ENCODE peak calls at places on chromosomes 16 and 17, in five cellular contexts. One of them, this sample, is unnamed.

GRCh38 chr16:68885321-68885720 is 42.0 kb downstream of the TANGO6 start:
- DNase-seq in HepG2: no peak
- DNase-seq in WTC11: no peak
- DNase-seq in H1: no peak
- DNase-seq in GM12878: no peak
- DNase-seq in this sample: no peak

GRCh38 chr17:50272246-50272645 is 2.0 kb upstream of the TMEM92 start:
- DNase-seq in WTC11: peak; percentile 13
- DNase-seq in HepG2: no peak
- DNase-seq in H1: peak; percentile 45
- DNase-seq in GM12878: no peak
- DNase-seq in this sample: no peak

GRCh38 chr16:80931985-80932720 is 74.5 kb downstream of the CMC2 start:
- DNase-seq in H1: peak; percentile 77
- DNase-seq in WTC11: peak; percentile 65
- DNase-seq in GM12878: no peak
- DNase-seq in HepG2: peak; percentile 23
- DNase-seq in this sample: peak; percentile 74

GRCh38 chr16:88535181-88535856 is 34.9 kb upstream of the ZC3H18 start:
- DNase-seq in GM12878: no peak
- DNase-seq in H1: no peak
- DNase-seq in HepG2: no peak
- DNase-seq in WTC11: no peak
- DNase-seq in this sample: no peak

GRCh38 chr17:76961869-76962268 is 93.7 kb downstream of the MGAT5B start:
- DNase-seq in WTC11: no peak
- DNase-seq in GM12878: no peak
- DNase-seq in H1: no peak
- DNase-seq in HepG2: no peak
- DNase-seq in this sample: no peak

GRCh38 chr17:74203439-74204240 is at the start of gene RPL38:
- DNase-seq in GM12878: peak; percentile 91
- DNase-seq in HepG2: peak; percentile 98
- DNase-seq in H1: peak; percentile 100
- DNase-seq in WTC11: peak; percentile 98
- DNase-seq in this sample: peak; percentile 98

GRCh38 chr17:81183807-81184206 is 17.8 kb upstream of the AATK start:
- DNase-seq in HepG2: no peak
- DNase-seq in WTC11: no peak
- DNase-seq in H1: no peak
- DNase-seq in GM12878: no peak
- DNase-seq in this sample: no peak

GRCh38 chr17:45391291-45391690 is 41.4 kb downstream of the ARHGAP27 start:
- DNase-seq in WTC11: no peak
- DNase-seq in GM12878: no peak
- DNase-seq in H1: no peak
- DNase-seq in HepG2: no peak
- DNase-seq in this sample: no peak

GRCh38 chr16:88923450-88923849 is 53.6 kb downstream of the CBFA2T3 start:
- DNase-seq in HepG2: no peak
- DNase-seq in WTC11: no peak
- DNase-seq in GM12878: no peak
- DNase-seq in H1: no peak
- DNase-seq in this sample: no peak

GRCh38 chr16:908526-909155 is 62.1 kb downstream of the LMF1 start:
- DNase-seq in WTC11: no peak
- DNase-seq in H1: no peak
- DNase-seq in GM12878: no peak
- DNase-seq in HepG2: no peak
- DNase-seq in this sample: no peak
- TF ChIP-seq CREB1 in WTC11: no peak
- TF ChIP-seq CREB1 in H1: no peak
- TF ChIP-seq CREB1 in GM12878: no peak
- TF ChIP-seq CREB1 in HepG2: no peak
- TF ChIP-seq CREB1 in this sample: no peak

GRCh38 chr17:19759934-19760530 is 11.9 kb upstream of the ALDH3A1 start:
- DNase-seq in H1: no peak
- DNase-seq in GM12878: no peak
- DNase-seq in WTC11: no peak
- DNase-seq in HepG2: no peak
- DNase-seq in this sample: no peak

GRCh38 chr17:19756551-19756950 is 8.5 kb upstream of the ALDH3A1 start:
- DNase-seq in HepG2: no peak
- DNase-seq in H1: no peak
- DNase-seq in WTC11: no peak
- DNase-seq in GM12878: no peak
- DNase-seq in this sample: no peak

GRCh38 chr17:19755821-19756510 is 7.9 kb upstream of the ALDH3A1 start:
- DNase-seq in GM12878: no peak
- DNase-seq in H1: no peak
- DNase-seq in WTC11: no peak
- DNase-seq in HepG2: no peak
- DNase-seq in this sample: no peak

GRCh38 chr17:19755392-19755791 is 7.3 kb upstream of the ALDH3A1 start:
- DNase-seq in GM12878: no peak
- DNase-seq in HepG2: no peak
- DNase-seq in WTC11: no peak
- DNase-seq in H1: no peak
- DNase-seq in this sample: no peak

GRCh38 chr17:19757536-19758180 is 9.6 kb upstream of the ALDH3A1 start:
- DNase-seq in HepG2: no peak
- DNase-seq in H1: no peak
- DNase-seq in GM12878: no peak
- DNase-seq in WTC11: no peak
- DNase-seq in this sample: no peak
- TF ChIP-seq CREB1 in HepG2: no peak
- TF ChIP-seq CREB1 in H1: no peak
- TF ChIP-seq CREB1 in GM12878: no peak
- TF ChIP-seq CREB1 in WTC11: no peak
- TF ChIP-seq CREB1 in this sample: no peak

GRCh38 chr17:38885728-38886642 is 16.1 kb downstream of the LASP1 start:
- DNase-seq in GM12878: no peak
- DNase-seq in WTC11: no peak
- DNase-seq in H1: no peak
- DNase-seq in HepG2: no peak
- DNase-seq in this sample: peak; percentile 78
- TF ChIP-seq CREB1 in GM12878: no peak
- TF ChIP-seq CREB1 in WTC11: no peak
- TF ChIP-seq CREB1 in H1: no peak
- TF ChIP-seq CREB1 in HepG2: no peak
- TF ChIP-seq CREB1 in this sample: no peak

DNA sequence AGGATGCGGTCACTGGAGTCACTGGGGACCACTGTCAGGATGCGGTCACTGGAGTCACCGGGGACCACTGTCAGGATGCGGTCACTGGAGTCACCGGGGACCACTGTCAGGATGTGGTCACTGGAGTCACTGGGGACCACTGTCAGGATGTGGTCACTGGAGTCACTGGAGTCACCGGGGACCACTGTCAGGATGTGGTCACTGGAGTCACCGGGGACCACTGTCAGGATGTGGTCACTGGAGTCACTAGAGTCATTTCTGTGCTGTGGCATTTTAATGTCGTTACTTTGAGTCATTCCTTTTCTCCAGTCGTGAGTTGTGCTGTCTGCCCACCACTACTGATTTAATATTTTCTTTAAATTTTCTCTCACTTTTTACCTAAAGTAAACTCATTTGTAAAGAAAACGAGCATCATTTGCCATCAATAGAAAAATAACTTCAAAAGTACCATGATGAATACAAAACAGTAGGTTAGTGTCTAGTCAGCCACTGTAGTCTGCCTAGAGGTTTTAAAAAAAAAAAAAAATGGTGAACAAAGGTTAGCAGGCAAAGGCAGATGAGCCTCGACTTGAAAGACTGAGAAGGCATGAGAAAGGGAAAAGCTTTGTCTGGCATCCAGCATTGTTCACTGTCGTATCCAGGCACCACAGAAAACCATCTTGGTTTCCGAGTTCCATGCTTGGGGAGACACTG is 346.6 kb downstream of the SNX29 start:
- DNase-seq in HepG2: no peak
- DNase-seq in H1: no peak
- DNase-seq in WTC11: no peak
- DNase-seq in GM12878: peak; percentile 43
- DNase-seq in this sample: no peak
- TF ChIP-seq CREB1 in HepG2: no peak
- TF ChIP-seq CREB1 in H1: no peak
- TF ChIP-seq CREB1 in WTC11: no peak
- TF ChIP-seq CREB1 in GM12878: peak; percentile 26
- TF ChIP-seq CREB1 in this sample: no peak

DNA sequence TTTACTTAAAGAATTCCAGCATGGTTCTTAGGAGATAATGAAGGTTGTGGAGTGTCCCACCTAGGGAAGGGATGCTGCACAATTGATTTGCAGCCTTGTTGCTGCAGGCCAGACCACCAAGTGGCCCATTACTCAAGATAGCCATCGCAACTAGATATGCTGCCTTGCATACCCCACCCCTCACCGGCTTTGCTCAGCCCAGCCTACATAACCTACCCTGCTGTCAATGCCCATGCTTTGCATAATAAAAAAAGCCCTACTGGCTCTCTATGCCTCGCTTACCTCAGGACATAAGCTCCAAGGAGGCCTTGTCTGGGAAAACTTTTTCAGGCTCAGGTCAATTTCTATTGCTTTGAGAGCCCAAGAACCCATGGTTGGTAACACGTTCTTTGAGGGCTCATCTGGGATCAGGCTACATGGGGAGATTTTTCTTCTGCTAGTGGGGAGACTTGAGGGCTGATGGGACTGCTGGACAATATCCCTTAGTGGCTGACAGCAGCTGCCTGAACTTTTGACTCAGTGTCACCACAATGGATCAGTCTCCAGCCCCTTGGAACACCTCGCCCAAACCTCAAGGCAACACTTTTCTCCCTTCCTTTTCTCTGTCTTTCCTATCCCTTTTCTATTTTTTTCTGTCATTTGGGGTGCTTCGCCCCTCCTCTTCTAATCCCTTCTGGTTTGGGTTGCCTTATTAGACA is 38.3 kb downstream of the SCPEP1 start:
- DNase-seq in HepG2: no peak
- DNase-seq in GM12878: no peak
- DNase-seq in WTC11: peak; percentile 21
- DNase-seq in H1: no peak
- DNase-seq in this sample: no peak
- TF ChIP-seq CREB1 in HepG2: no peak
- TF ChIP-seq CREB1 in GM12878: no peak
- TF ChIP-seq CREB1 in WTC11: no peak
- TF ChIP-seq CREB1 in H1: no peak
- TF ChIP-seq CREB1 in this sample: no peak

GRCh38 chr16:12646490-12647274 is 157.0 kb downstream of the CPPED1 start:
- DNase-seq in GM12878: peak; percentile 70
- DNase-seq in WTC11: no peak
- DNase-seq in H1: no peak
- DNase-seq in HepG2: peak; percentile 47
- DNase-seq in this sample: no peak
- TF ChIP-seq CREB1 in GM12878: peak; percentile 14
- TF ChIP-seq CREB1 in WTC11: no peak
- TF ChIP-seq CREB1 in H1: no peak
- TF ChIP-seq CREB1 in HepG2: no peak
- TF ChIP-seq CREB1 in this sample: no peak

DNA sequence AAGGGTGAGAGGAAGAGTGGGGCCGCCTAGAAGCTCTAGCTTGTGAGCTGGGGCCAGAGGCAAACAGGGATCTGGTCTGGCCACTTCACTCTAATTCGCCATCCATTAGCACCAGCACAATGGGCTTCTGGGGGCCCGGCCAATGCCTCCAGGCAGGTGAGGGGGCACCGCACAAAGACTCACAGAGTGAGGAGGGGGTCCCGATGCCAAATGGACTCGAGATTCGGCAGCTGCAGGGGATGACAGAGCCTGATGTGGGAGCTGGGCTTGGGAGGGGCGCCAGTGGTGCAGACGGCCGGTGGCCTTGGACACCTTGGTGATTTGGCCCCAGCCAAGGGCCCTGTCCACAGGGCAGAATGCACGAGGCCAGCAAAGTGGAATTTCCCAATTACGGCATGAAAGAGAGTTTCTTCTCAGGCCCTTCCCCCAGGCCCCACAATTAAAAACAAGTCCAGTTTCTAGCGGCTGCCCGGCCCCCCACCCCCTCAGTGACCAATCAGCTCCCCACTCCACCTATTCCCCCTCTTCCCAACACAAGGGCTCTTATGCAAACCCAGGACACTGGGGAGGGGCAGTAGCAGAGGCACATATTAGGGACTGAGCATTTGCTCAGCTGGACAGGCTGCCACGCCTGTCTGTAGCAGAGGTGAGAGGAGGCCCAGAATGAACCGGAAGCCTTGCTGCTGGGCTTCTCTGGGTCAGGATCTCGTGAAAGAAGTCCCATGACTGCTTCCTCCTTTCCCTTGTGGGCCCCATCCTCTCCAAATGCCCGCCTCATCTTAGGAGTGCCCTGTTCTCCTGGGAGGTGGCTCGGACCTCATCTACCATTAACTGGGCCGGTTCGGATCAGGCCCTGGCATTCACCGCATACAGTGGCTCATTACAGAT is 39.4 kb upstream of the MTSS2 start:
- DNase-seq in WTC11: no peak
- DNase-seq in H1: no peak
- DNase-seq in HepG2: peak; percentile 100
- DNase-seq in GM12878: no peak
- DNase-seq in this sample: no peak
- TF ChIP-seq CREB1 in WTC11: no peak
- TF ChIP-seq CREB1 in H1: no peak
- TF ChIP-seq CREB1 in HepG2: peak; percentile 62
- TF ChIP-seq CREB1 in GM12878: no peak
- TF ChIP-seq CREB1 in this sample: no peak